ENCODE peak calls at places on chromosomes 7 and 10, in four cellular contexts. M is K562, G is endothelial cell of umbilical vein, D is GM12878. R is an unnamed sample.
A peak's percentile ranks its signal among the peaks of the same experiment; 100 is the strongest.

GRCh38 chr7:111042842-111043241 is 48.1 kb upstream of the LRRN3 start:
- DNase-seq in D (no peak), G (no peak), M (no peak), R (no peak)

GRCh38 chr10:77350711-77351119 is 286.9 kb downstream of the KCNMA1 start:
- DNase-seq in D (no peak), G (peak; percentile 80), M (peak; percentile 68), R (peak; percentile 100)

GRCh38 chr10:47257396-47258120 is 42.4 kb upstream of the GDF10 start:
- DNase-seq in D (peak; percentile 16), G (no peak), M (no peak), R (peak; percentile 65)

GRCh38 chr7:139661043-139661440 is 116.8 kb downstream of the HIPK2 start:
- DNase-seq in D (no peak), G (no peak), M (no peak), R (no peak)

GRCh38 chr10:79293841-79294705 is 53.2 kb upstream of the PPIF start:
- DNase-seq in M (no peak), G (peak; percentile 16), D (no peak), R (peak; percentile 72)

GRCh38 chr7:78601728-78602127 is 803.2 kb downstream of the PHTF2 start:
- DNase-seq in G (no peak), M (no peak), D (no peak), R (peak; percentile 34)

GRCh38 chr10:124367414-124367813 is 51.3 kb downstream of the OAT start:
- DNase-seq in D (no peak), G (no peak), M (no peak), R (no peak)

GRCh38 chr7:74181821-74182220 is 7.7 kb downstream of the EIF4H start:
- DNase-seq in D (no peak), G (no peak), M (no peak), R (no peak)

GRCh38 chr10:30182191-30183075 is 123.0 kb upstream of the JCAD start:
- DNase-seq in G (peak; percentile 47), M (no peak), D (no peak), R (peak; percentile 90)

GRCh38 chr10:88620441-88620840 is 33.9 kb downstream of the LIPJ start:
- DNase-seq in D (no peak), M (no peak), G (no peak), R (no peak)

GRCh38 chr7:108097703-108098102 is 32.5 kb downstream of the LAMB4 start:
- DNase-seq in G (peak; percentile 45), M (peak; percentile 63), D (no peak), R (no peak)

GRCh38 chr7:158028290-158028941 is 559.2 kb downstream of the PTPRN2 start:
- DNase-seq in D (no peak), M (no peak), G (no peak), R (no peak)

GRCh38 chr10:29039659-29040309 is 249.1 kb upstream of the LYZL1 start:
- DNase-seq in D (no peak), M (no peak), G (no peak), R (peak; percentile 87)

GRCh38 chr10:114297136-114297705 is 58.2 kb downstream of the VWA2 start:
- DNase-seq in D (no peak), M (no peak), G (no peak), R (no peak)

GRCh38 chr7:42961182-42961581 is 29.0 kb downstream of the MRPL32 start:
- DNase-seq in M (no peak), D (no peak), G (no peak), R (no peak)

GRCh38 chr10:44009891-44010290 is 361.2 kb upstream of the ZNF32 start:
- DNase-seq in D (no peak), G (no peak), M (no peak), R (no peak)

GRCh38 chr10:44011603-44011981 is 362.9 kb upstream of the ZNF32 start:
- DNase-seq in D (no peak), M (no peak), G (no peak), R (no peak)

GRCh38 chr10:44008917-44009620 is 360.4 kb upstream of the ZNF32 start:
- DNase-seq in G (no peak), M (no peak), D (peak; percentile 36), R (no peak)

GRCh38 chr10:44012921-44013320 is 364.2 kb upstream of the ZNF32 start:
- DNase-seq in D (no peak), M (no peak), G (no peak), R (no peak)

GRCh38 chr10:44010873-44011602 is 362.4 kb upstream of the ZNF32 start:
- DNase-seq in D (peak; percentile 80), G (peak; percentile 28), M (no peak), R (peak; percentile 12)
- TF ChIP-seq FOS in D (no peak), G (peak; percentile 12), M (no peak), R (no peak)

GRCh38 chr10:103678104-103678526 is 177.3 kb downstream of the SH3PXD2A start:
- DNase-seq in M (no peak), D (peak; percentile 84), G (peak; percentile 77), R (peak; percentile 100)
- TF ChIP-seq FOS in M (no peak), D (no peak), G (no peak), R (peak; percentile 57)

DNA sequence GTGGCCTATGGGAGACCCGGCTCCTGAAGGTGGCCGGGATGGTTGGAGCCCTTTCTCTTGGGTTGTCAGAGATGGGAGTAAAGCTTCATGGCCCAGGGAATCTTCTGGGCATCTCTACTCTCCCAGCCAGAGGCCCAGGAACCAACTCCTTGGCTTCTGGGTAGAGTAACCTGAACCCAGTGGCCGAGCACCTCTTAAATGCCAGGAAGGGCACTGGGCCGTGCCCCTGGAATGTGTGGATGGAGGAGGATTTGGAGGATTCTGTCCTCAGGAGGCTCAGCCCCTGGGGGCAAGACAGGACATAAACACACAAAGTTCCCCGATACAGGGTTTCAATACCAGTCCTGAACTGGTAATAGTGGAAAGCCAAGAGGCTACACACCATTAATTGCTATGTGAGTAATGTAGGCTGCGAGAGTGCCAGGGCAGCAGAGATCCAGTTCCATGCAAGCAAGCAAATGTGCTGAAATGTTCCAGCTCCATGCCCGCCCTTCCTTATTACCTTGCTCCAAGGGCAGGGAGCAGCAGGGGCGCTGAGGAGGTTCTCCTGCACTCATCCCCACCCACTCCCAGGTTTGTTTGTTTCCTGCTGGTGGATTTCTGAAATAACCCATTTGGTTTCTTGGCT is 1.2 kb downstream of the PALD1 start:
- DNase-seq in D (no peak), G (no peak), M (no peak), R (no peak)
- TF ChIP-seq FOS in D (no peak), G (no peak), M (no peak), R (no peak)

DNA sequence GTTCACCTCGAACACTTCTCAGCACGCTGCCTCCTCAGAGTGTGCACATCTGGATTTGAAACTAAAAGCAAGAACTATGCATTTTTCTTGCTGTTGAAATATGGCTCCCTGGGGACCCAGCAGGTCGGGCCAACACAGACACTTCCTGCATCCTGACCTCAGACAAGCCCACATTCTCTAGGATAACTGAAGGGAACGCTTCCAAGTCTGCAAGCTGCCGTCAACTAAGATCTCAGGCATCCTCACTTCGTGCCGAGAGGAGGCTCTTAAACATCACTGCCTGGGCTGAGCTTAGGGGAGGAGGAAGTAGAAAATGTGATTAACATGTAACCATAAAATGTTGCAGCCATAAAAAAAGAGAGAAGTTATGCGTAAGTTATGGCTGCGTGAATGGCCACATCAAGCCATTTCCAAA is 65.5 kb downstream of the PYROXD2 start:
- DNase-seq in D (no peak), M (no peak), G (no peak), R (peak; percentile 99)
- TF ChIP-seq FOS in D (no peak), M (no peak), G (no peak), R (no peak)